ENCODE peak calls at places on chromosomes 5 and 9, in four cellular contexts. Z is HepG2, F is A549, X is SK-N-SH. P is an unnamed sample.

GRCh38 chr9:137034039-137034708 is 2.3 kb upstream of the FUT7 start:
- DNase-seq in F (no peak), Z (no peak), X (peak; percentile 63), P (no peak)

GRCh38 chr5:69522035-69522434 is 29.4 kb downstream of the OCLN start:
- DNase-seq in X (no peak), Z (no peak), F (no peak), P (no peak)

GRCh38 chr5:53479656-53480473 is 564 bp upstream of the FST start:
- DNase-seq in X (peak; percentile 55), F (peak; percentile 55), Z (peak; percentile 73), P (no peak)

GRCh38 chr9:18776836-18777820 is 255.9 kb downstream of the SAXO1 start:
- DNase-seq in Z (no peak), F (no peak), X (peak; percentile 8), P (no peak)

GRCh38 chr5:134249469-134250379 is 23.9 kb upstream of the PPP2CA start:
- DNase-seq in F (peak; percentile 45), X (no peak), Z (no peak), P (no peak)

GRCh38 chr5:167634432-167634831 is 657.0 kb upstream of the WWC1 start:
- DNase-seq in X (no peak), Z (no peak), F (peak; percentile 59), P (no peak)

GRCh38 chr5:134794136-134794535 is 35.6 kb downstream of the DDX46 start:
- DNase-seq in F (no peak), X (no peak), Z (no peak), P (no peak)

GRCh38 chr9:27203783-27204182 is 93.2 kb downstream of the EQTN start:
- DNase-seq in X (no peak), Z (no peak), F (no peak), P (no peak)

GRCh38 chr5:10424124-10424731 is 17.5 kb upstream of the ROPN1L start:
- DNase-seq in X (peak; percentile 43), F (peak; percentile 59), Z (peak; percentile 13), P (no peak)

GRCh38 chr5:109411627-109412026 is 1.9 kb upstream of the PJA2 start:
- DNase-seq in Z (no peak), X (no peak), F (peak; percentile 24), P (no peak)

GRCh38 chr5:136374003-136374402 is 8.7 kb upstream of the TRPC7 start:
- DNase-seq in Z (peak; percentile 13), F (peak; percentile 30), X (no peak), P (no peak)

GRCh38 chr9:114321759-114322158 is 1.1 kb upstream of the ORM1 start:
- DNase-seq in X (no peak), F (no peak), Z (no peak), P (no peak)

GRCh38 chr9:18208166-18209059 is 265.5 kb upstream of the ADAMTSL1 start:
- DNase-seq in Z (peak; percentile 59), F (peak; percentile 42), X (peak; percentile 6), P (no peak)

GRCh38 chr5:151240891-151241290 is 12.1 kb upstream of the GM2A start:
- DNase-seq in Z (no peak), X (no peak), F (no peak), P (no peak)

GRCh38 chr9:88651682-88652633 is 117.0 kb downstream of the NXNL2 start:
- DNase-seq in Z (no peak), F (peak; percentile 83), X (no peak), P (no peak)

GRCh38 chr5:168578506-168579205 is 512 bp downstream of the PANK3 start:
- DNase-seq in Z (peak; percentile 51), X (peak; percentile 73), F (no peak), P (no peak)

GRCh38 chr5:168471785-168472184 is 14.5 kb upstream of the RARS1 start:
- DNase-seq in Z (no peak), F (no peak), X (no peak), P (no peak)

DNA sequence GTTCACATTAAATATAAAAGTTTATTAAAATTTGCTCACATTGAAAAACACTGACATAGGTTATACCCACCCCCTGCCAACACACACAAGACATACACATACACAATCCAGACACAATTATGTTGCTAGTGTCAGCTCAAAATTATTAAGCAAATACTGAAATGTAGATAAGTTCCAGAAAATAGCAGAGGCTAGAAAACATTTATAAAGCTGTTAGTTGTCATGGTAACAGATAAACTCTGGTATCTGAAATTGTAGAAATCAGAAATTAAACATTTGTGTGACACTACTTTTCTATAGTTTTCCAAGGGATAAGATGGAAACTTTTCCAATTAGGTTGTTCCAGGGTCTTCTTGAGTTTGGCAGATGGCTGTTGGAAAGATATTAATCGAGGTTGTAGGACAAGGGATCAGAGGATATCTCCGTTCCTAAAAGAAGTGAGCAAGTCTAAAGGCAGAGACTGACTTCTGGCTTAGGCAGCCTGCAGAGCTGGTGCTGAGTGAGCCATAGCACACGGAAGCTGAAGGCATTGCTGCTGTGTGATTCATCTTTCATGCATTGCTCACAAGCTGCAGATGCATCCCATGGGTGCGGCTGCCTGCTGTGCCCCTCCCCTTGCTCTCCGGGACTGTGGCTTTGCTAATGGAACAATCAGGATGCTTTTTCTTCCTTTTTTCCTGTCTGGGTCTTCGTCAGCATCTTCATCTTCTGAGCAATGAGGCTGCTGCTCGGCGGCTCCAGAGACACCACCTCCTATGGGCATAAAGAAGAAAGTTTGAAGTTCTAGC is 341.5 kb downstream of the DIRAS2 start:
- DNase-seq in X (peak; percentile 58), F (peak; percentile 90), Z (no peak), P (no peak)
- TF ChIP-seq PBX3 in X (no peak), F (no peak), Z (no peak), P (no peak)

GRCh38 chr5:158875272-158875679 is 224.4 kb downstream of the EBF1 start:
- DNase-seq in X (no peak), F (no peak), Z (no peak), P (no peak)
- TF ChIP-seq PBX3 in X (no peak), F (no peak), Z (no peak), P (no peak)

GRCh38 chr5:50953290-50953689 is 286.9 kb downstream of the PARP8 start:
- DNase-seq in X (no peak), F (no peak), Z (no peak), P (no peak)

GRCh38 chr5:50963647-50964584 is 297.5 kb downstream of the PARP8 start:
- DNase-seq in X (peak; percentile 66), Z (no peak), F (no peak), P (no peak)

GRCh38 chr5:50962934-50963646 is 296.7 kb downstream of the PARP8 start:
- DNase-seq in Z (peak; percentile 45), X (peak; percentile 87), F (peak; percentile 55), P (no peak)

GRCh38 chr5:50958852-50959457 is 292.5 kb downstream of the PARP8 start:
- DNase-seq in F (peak; percentile 35), Z (peak; percentile 53), X (peak; percentile 59), P (no peak)
- TF ChIP-seq PBX3 in F (no peak), Z (no peak), X (no peak), P (no peak)

GRCh38 chr5:67020231-67020630 is 176.4 kb downstream of the CD180 start:
- DNase-seq in F (no peak), Z (no peak), X (no peak), P (no peak)

GRCh38 chr5:67025437-67025836 is 171.2 kb downstream of the CD180 start:
- DNase-seq in F (no peak), X (no peak), Z (no peak), P (no peak)

GRCh38 chr5:67021031-67021430 is 175.6 kb downstream of the CD180 start:
- DNase-seq in Z (no peak), F (no peak), X (no peak), P (no peak)

GRCh38 chr5:67026278-67026677 is 170.3 kb downstream of the CD180 start:
- DNase-seq in F (no peak), Z (no peak), X (no peak), P (no peak)

DNA sequence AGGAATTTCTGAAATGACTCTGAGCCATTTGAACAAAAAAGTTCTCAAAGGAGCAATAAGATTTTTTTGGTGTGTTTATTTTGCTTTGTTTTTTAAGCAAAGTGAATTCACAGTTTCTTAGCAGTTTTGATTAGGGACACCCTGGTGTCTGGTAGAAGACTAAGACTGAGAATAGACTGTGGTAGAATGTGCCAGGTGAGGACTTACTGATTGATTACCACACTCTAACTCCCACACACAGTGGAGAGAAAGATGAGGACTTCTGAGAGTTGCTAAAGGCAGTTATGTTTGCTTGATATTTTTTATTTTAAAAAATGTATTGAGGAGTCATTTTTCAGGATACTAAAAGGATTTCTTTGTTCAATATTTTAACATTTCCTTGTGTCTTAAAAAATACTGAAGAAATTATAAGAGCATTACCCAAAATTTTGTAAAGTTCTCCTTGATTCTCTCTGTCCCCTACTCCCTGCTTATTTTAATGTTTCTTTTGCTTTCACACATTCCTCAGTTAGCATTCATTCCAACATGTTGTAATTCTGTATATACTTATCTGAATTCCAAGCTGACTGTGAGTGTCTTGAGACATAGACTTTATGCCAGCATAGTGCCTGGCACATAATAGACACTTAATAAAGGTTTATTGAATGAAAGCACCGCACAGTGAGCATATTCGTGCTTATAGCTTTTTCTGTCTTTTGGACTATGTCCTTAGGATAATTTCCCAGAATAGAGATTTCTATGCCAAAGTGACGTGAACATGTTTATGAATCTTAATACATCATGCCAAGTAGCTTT is 174.9 kb downstream of the CD180 start:
- DNase-seq in F (no peak), Z (no peak), X (no peak), P (no peak)
- TF ChIP-seq PBX3 in F (no peak), Z (no peak), X (no peak), P (no peak)

DNA sequence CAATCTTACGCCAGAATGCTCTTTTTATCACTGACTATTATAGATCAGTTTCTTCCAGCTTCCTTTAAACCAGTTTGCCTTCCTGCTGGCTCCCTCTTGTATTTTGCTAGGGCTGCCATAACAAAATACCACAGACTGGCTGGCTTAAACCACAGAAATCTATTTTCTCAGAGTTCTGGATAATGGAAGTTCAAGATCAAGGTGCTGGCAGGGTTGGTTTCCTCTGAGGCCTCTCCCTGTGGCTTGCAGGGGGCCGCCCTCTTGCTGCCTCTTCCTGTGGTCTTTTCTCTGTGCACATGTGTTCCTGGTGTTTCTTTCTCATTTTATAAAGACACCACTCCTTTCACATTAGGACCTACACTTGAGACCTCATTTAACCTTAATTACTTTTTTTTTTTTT is 6.8 kb upstream of the FXN start:
- DNase-seq in Z (no peak), F (no peak), X (no peak), P (no peak)
- TF ChIP-seq PBX3 in Z (no peak), F (no peak), X (no peak), P (no peak)

DNA sequence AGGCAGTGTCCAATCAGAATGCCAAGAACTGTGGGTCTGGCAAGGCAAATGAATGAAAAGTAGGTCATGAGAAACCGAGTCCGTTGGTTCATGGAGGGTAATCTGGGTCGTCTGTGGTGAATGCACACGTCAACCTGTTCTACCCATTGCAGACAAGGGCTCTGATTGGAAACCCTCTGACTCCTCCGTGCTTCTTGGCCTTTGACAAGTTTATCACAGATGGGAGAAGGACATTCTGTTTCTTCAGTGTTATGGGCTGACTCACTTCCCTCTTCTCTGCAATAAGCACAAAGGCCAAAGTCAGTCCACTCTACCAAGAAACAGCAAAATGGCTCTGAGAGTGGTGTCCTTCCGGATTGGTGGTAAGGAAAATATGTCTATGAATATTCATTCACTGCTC is 89.3 kb downstream of the FEM1C start:
- DNase-seq in Z (no peak), X (no peak), F (peak; percentile 17), P (no peak)
- TF ChIP-seq PBX3 in Z (no peak), X (no peak), F (no peak), P (no peak)

P was measured in GM12878.